ENCODE peak calls at places on chromosomes 16 and 17, in five cellular contexts. F is HFF-Myc, X is lower leg skin, W is mucosa of descending colon, G is coronary artery. L is an unnamed sample.

GRCh38 chr17:17125136-17126084 is 80.7 kb downstream of the PLD6 start:
- DNase-seq in F (no peak), X (no peak), W (no peak), G (no peak), L (no peak)

GRCh38 chr17:4858880-4859260 is 25.7 kb downstream of the MINK1 start:
- DNase-seq in F (no peak), X (peak), W (peak), G (no peak), L (peak)

GRCh38 chr17:79619636-79620206 is 8.9 kb upstream of the RBFOX3 start:
- DNase-seq in F (no peak), X (no peak), W (peak), G (peak), L (no peak)

GRCh38 chr16:58661199-58661830 is 23.3 kb downstream of the SLC38A7 start:
- DNase-seq in F (peak), X (peak), W (no peak), G (no peak), L (peak)

GRCh38 chr17:7462474-7463367 is 16.7 kb downstream of the ZBTB4 start:
- DNase-seq in F (no peak), X (no peak), W (no peak), G (no peak), L (no peak)

GRCh38 chr16:57023541-57024249 is 34.3 kb downstream of the NLRC5 start:
- DNase-seq in F (no peak), X (no peak), W (no peak), G (no peak), L (no peak)

GRCh38 chr17:73952498-73953205 is 250.8 kb upstream of the RPL38 start:
- DNase-seq in F (no peak), X (no peak), W (peak), G (peak), L (no peak)

GRCh38 chr17:50893183-50893993 is 27.2 kb upstream of the TOB1 start:
- DNase-seq in F (no peak), X (no peak), W (no peak), G (no peak), L (no peak)

GRCh38 chr17:19270951-19271611 is 33.9 kb downstream of the EPN2 start:
- DNase-seq in F (no peak), X (no peak), W (no peak), G (no peak), L (no peak)

GRCh38 chr17:16444258-16444886 is 29.0 kb downstream of the TRPV2 start:
- DNase-seq in F (no peak), X (no peak), W (no peak), G (no peak), L (no peak)

GRCh38 chr17:21330436-21331160 is 45.6 kb upstream of the KCNJ12 start:
- DNase-seq in F (no peak), X (no peak), W (no peak), G (peak), L (no peak)

GRCh38 chr16:67006930-67007658 is 18.7 kb downstream of the CES4A start:
- DNase-seq in F (no peak), X (no peak), W (no peak), G (no peak), L (no peak)

GRCh38 chr17:30226878-30227277 is 8.6 kb downstream of the SLC6A4 start:
- DNase-seq in F (no peak), X (no peak), W (no peak), G (peak), L (no peak)

GRCh38 chr17:36534117-36534880 is at the start of gene MYO19:
- DNase-seq in F (no peak), X (peak), W (peak), G (peak), L (peak)

GRCh38 chr16:83717308-83717707 is 90.5 kb upstream of the HSBP1 start:
- DNase-seq in F (no peak), X (no peak), W (no peak), G (no peak), L (no peak)

GRCh38 chr17:2796164-2797140 is at the start of gene RAP1GAP2:
- DNase-seq in F (no peak), X (peak), W (peak), G (no peak), L (no peak)

GRCh38 chr16:22624038-22624656 is 113.5 kb downstream of the NPIPB5 start:
- DNase-seq in F (no peak), X (no peak), W (no peak), G (no peak), L (no peak)

GRCh38 chr17:71200597-71200996 is 920.2 kb upstream of the SOX9 start:
- DNase-seq in F (no peak), X (no peak), W (no peak), G (no peak), L (no peak)

GRCh38 chr17:82097187-82097918 is 683 bp downstream of the FASN start:
- DNase-seq in F (no peak), X (no peak), W (peak), G (no peak), L (peak)

GRCh38 chr16:67163903-67164558 is 514 bp upstream of the HSF4 start:
- DNase-seq in F (no peak), X (no peak), W (no peak), G (no peak), L (no peak)

GRCh38 chr16:19907161-19907992 is 22.7 kb upstream of the GPRC5B start:
- DNase-seq in F (peak), X (peak), W (peak), G (no peak), L (peak)

GRCh38 chr16:17831330-17831729 is 360.6 kb upstream of the XYLT1 start:
- DNase-seq in F (no peak), X (no peak), W (no peak), G (no peak), L (no peak)

GRCh38 chr17:5592382-5592781 is 8.1 kb upstream of the NLRP1 start:
- DNase-seq in F (peak), X (no peak), W (no peak), G (peak), L (peak)

GRCh38 chr17:78223061-78223460 is 8.4 kb upstream of the TMEM235 start:
- DNase-seq in F (no peak), X (no peak), W (no peak), G (no peak), L (no peak)

GRCh38 chr17:82333279-82334171 is at the start of gene SECTM1:
- DNase-seq in F (no peak), X (peak), W (peak), G (no peak), L (peak)

GRCh38 chr16:87297918-87298631 is 19.1 kb downstream of the C16orf95 start:
- DNase-seq in F (no peak), X (no peak), W (no peak), G (no peak), L (peak)

DNA sequence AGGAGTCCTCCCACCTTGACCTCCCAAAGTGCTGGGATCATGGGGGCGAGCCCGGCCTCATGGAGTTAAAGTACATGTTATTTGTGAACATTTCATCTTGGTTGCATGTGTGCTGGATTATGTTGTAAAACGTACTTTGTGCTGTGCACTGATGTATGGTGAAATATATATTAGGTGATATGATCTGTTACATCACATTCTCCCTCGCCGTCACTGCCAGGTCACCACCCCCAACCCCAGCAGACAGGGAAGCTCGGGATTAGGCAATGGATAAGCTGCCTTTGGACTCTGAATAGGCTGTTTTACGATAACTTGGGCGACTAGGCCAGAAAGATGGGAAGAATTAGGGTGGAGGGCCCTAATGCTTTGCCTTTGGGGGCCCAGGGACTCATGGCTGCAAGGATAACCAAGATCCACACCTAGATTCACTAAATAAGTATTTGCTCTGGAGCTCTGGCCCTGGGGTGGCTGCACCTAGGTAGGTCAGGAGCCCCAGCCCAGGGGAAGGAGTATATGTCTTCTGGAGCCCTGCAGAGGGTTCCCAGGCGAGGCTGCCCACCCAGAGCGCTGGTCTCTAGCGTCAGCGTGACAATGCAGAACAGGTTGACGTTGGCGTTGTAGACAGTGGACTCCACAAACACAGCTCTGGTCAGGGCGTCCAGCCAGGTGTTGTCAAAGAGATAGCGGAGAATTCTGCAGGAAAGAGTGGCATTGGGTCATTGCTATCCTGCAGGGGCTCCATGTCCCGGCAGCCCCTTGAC is 27.1 kb upstream of the GCSH start:
- DNase-seq in F (no peak), X (no peak), W (no peak), G (no peak), L (no peak)
- TF ChIP-seq CTCF in F (no peak), X (no peak), W (no peak), G (no peak), L (no peak)

GRCh38 chr17:47201168-47201567 is 8.0 kb upstream of the MYL4 start:
- DNase-seq in F (no peak), X (no peak), W (no peak), G (no peak), L (no peak)
- TF ChIP-seq CTCF in F (no peak), X (no peak), W (no peak), G (no peak), L (no peak)

GRCh38 chr16:78100162-78100467 is 661 bp downstream of the WWOX start:
- DNase-seq in F (no peak), X (no peak), W (peak), G (no peak), L (no peak)
- TF ChIP-seq CTCF in F (no peak), X (no peak), W (no peak), G (no peak), L (no peak)

DNA sequence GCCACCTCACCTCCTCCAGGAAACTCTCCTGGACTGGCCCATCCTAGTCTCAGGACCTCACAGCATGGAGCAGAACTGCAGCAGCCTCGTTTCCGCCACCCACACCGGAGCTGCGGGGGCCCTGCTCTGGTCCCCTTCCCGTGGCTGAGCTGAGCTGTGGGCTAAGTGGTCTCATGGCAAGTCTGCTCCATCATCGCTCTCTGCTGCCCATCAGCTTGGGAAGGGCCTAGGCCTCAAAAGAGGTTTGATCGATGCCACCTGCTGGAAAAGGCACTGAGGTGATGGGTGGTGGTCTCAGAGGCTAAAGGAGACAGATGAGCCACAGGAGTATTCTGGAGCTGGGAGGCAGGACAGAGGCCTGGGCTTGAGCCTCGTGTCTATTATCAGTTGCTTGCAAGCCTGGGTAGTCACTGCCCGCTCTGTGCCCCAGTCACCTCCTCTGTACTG is 1.8 kb downstream of the ITGAE start:
- DNase-seq in F (no peak), X (no peak), W (no peak), G (no peak), L (no peak)
- TF ChIP-seq CTCF in F (no peak), X (no peak), W (no peak), G (no peak), L (no peak)

GRCh38 chr17:33964344-33964979 is 290.6 kb upstream of the CCL2 start:
- DNase-seq in F (no peak), X (no peak), W (no peak), G (no peak), L (no peak)
- TF ChIP-seq CTCF in F (no peak), X (no peak), W (peak), G (no peak), L (no peak)

GRCh38 chr17:14318109-14318905 is 17.4 kb downstream of the HS3ST3B1 start:
- DNase-seq in F (no peak), X (no peak), W (no peak), G (no peak), L (no peak)

GRCh38 chr17:14318906-14319205 is 18.0 kb downstream of the HS3ST3B1 start:
- DNase-seq in F (no peak), X (no peak), W (no peak), G (no peak), L (no peak)

GRCh38 chr17:14316131-14316854 is 15.4 kb downstream of the HS3ST3B1 start:
- DNase-seq in F (no peak), X (no peak), W (no peak), G (no peak), L (no peak)

GRCh38 chr17:14320098-14320497 is 19.2 kb downstream of the HS3ST3B1 start:
- DNase-seq in F (no peak), X (no peak), W (no peak), G (no peak), L (no peak)

GRCh38 chr17:14317383-14317782 is 16.5 kb downstream of the HS3ST3B1 start:
- DNase-seq in F (no peak), X (no peak), W (no peak), G (no peak), L (no peak)
- TF ChIP-seq CTCF in F (no peak), X (no peak), W (no peak), G (no peak), L (no peak)

GRCh38 chr16:31179747-31180458 is at the start of gene FUS:
- DNase-seq in F (peak), X (peak), W (peak), G (peak), L (peak)
- TF ChIP-seq CTCF in F (no peak), X (no peak), W (no peak), G (no peak), L (no peak)

GRCh38 chr17:44733753-44734152 is 25.0 kb upstream of the ADAM11 start:
- DNase-seq in F (no peak), X (no peak), W (no peak), G (no peak), L (no peak)
- TF ChIP-seq CTCF in F (peak), X (no peak), W (no peak), G (no peak), L (peak)

DNA sequence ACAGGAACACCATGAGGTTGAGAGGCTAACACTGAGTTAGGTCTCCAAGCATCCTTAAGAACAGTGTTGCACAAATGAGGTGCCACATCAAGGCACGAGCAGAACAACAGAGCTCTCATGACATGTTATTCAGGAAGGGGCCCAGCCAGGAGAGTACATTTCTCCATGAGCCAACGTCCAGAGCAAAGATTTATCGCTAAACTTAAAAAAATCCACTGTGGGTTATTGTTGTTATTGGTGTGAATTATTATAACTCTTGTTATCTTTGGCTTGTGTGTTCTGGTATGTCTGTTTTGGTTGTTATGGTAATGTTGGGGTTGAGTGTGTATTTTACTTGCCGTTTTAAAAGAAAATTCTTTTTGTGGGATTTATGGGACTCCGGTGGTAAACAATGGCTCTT is 68.9 kb upstream of the MSI2 start:
- DNase-seq in F (no peak), X (no peak), W (no peak), G (no peak), L (no peak)
- TF ChIP-seq CTCF in F (no peak), X (no peak), W (no peak), G (no peak), L (no peak)

DNA sequence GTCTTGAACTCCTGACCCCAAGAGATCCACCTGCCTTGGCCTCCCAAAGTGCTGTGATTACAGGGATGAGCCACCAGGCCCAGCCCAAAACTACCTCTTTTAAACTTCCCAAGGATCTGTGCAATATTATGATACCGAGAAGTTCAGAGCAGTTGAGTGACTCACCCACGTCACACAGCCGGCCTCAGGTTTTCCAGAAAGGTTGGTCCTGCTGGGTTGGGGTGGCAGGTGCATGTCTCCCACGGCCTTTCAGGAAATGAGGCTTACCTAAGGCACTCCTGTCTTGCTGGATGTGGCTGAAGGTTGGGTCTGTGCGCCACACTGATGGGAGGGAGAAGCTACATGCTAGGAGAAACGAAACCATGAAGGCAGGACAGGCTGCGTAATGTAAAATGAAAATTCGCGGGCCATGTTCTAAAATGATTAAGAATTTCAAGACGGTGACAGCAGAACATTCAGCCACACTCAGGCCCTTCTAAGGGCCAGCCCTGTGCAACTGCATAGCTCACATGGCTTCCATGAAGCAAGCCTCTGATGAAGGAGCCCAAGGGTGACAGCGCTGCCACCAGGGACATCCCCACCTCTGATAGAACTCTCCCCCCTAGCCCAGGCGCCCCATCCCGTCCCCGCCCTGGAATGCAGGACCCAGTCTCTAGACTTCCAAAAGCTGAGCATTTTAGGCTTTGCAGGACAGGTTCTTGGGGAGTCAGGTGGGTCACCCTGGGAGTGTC is 6.6 kb upstream of the GLIS2 start:
- DNase-seq in F (no peak), X (no peak), W (no peak), G (no peak), L (no peak)
- TF ChIP-seq CTCF in F (no peak), X (no peak), W (no peak), G (no peak), L (no peak)

L was measured in fibroblast of the aortic adventitia.